ENCODE peak calls at places on chromosomes 13 and 19, in four cellular contexts. One of them, this sample, is unnamed.

GRCh38 chr13:109383683-109384082 is 402.7 kb downstream of the IRS2 start:
- DNase-seq in K562: no peak
- DNase-seq in HepG2: no peak
- DNase-seq in H1: no peak
- DNase-seq in this sample: no peak

GRCh38 chr19:51016798-51017683 is 2.5 kb downstream of the KLK10 start:
- DNase-seq in K562: peak
- DNase-seq in H1: peak
- DNase-seq in HepG2: peak
- DNase-seq in this sample: peak

GRCh38 chr13:91278291-91278690 is 69.2 kb upstream of the MIR17HG start:
- DNase-seq in HepG2: no peak
- DNase-seq in K562: no peak
- DNase-seq in H1: no peak
- DNase-seq in this sample: no peak

GRCh38 chr13:75920536-75920935 is 284.4 kb downstream of the LMO7 start:
- DNase-seq in K562: no peak
- DNase-seq in H1: no peak
- DNase-seq in HepG2: no peak
- DNase-seq in this sample: no peak

GRCh38 chr13:50129923-50130685 is 114.9 kb downstream of the KCNRG start:
- DNase-seq in HepG2: no peak
- DNase-seq in K562: no peak
- DNase-seq in H1: no peak
- DNase-seq in this sample: peak

GRCh38 chr13:61084983-61085382 is 330.7 kb downstream of the PCDH20 start:
- DNase-seq in K562: no peak
- DNase-seq in HepG2: no peak
- DNase-seq in H1: no peak
- DNase-seq in this sample: no peak

GRCh38 chr13:64471916-64472315 is 2758.2 kb downstream of the PCDH9 start:
- DNase-seq in K562: no peak
- DNase-seq in H1: no peak
- DNase-seq in HepG2: peak
- DNase-seq in this sample: peak

GRCh38 chr19:39372047-39372802 is 18.7 kb downstream of the PAF1 start:
- DNase-seq in H1: no peak
- DNase-seq in HepG2: no peak
- DNase-seq in K562: no peak
- DNase-seq in this sample: no peak

GRCh38 chr13:49532593-49532992 is 36.8 kb downstream of the PHF11 start:
- DNase-seq in HepG2: no peak
- DNase-seq in H1: no peak
- DNase-seq in K562: no peak
- DNase-seq in this sample: no peak

DNA sequence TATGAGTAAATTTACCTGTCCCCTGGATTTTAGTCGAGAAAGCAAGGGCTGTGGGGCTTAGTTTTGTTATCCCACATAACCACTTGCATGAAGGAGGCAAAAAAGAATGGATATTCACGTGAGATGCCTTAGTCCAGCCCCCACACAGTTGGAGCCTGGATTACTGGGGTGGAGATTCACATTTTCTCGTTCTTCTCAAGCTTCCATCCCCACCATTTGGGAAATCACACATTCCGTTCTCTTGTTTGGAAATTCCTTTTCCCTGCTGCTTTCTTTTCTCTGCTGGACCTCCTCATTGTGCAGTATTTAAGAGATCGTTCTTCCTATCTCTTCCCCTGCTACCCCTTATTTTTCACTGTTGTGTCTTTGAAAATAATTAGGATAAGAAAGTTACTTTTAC is 45.1 kb upstream of the FARP1 start:
- DNase-seq in HepG2: no peak
- DNase-seq in H1: no peak
- DNase-seq in K562: no peak
- DNase-seq in this sample: no peak
- TF ChIP-seq PHF8 in HepG2: no peak
- TF ChIP-seq PHF8 in H1: no peak
- TF ChIP-seq PHF8 in K562: no peak
- TF ChIP-seq PHF8 in this sample: no peak

DNA sequence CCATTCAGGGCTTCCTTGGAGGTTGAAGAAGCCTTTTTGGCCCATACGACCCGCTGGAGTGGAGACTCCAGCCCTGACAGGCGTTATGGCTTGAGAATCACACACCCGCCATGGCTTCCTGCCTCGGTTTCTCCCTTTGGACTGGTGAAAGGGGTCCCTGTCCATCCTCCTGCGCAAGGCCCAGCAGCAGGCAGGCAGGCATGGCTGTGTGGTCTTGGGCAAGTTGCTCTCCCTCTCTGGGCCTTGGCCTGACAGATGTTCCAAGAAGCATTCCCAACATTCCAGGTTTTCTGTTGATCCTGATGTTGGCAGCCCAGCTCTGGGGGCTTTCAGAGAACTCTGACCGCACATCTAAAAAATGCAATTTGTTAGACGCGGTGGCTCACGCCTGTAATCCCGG is 8.1 kb downstream of the PTPRS start:
- DNase-seq in HepG2: no peak
- DNase-seq in K562: no peak
- DNase-seq in H1: no peak
- DNase-seq in this sample: no peak
- TF ChIP-seq PHF8 in HepG2: no peak
- TF ChIP-seq PHF8 in K562: no peak
- TF ChIP-seq PHF8 in H1: no peak
- TF ChIP-seq PHF8 in this sample: no peak

GRCh38 chr19:32708457-32708856 is 11.1 kb upstream of the TDRD12 start:
- DNase-seq in HepG2: no peak
- DNase-seq in K562: no peak
- DNase-seq in H1: no peak
- DNase-seq in this sample: peak
- TF ChIP-seq PHF8 in HepG2: no peak
- TF ChIP-seq PHF8 in K562: no peak
- TF ChIP-seq PHF8 in H1: no peak
- TF ChIP-seq PHF8 in this sample: no peak

DNA sequence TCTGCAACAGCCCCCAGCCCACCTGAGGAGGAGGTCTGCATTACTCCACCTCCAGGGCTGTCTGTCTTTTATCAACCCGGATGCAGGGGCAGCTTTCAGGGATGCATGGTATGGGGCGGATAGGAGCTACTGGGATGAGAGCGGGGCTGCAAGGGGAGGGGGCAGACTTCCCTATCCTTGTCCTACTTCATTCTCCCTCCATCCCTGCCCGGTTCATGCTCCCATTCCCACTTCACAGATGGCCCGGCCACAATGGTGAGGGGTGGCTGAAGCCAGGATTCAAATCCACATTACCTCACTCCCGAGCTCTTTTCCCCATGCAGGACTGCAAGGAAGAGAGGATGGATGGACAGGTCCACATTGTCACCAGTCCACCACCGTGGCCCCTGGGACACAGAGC is 40.5 kb upstream of the VSTM2B start:
- DNase-seq in HepG2: no peak
- DNase-seq in K562: no peak
- DNase-seq in H1: no peak
- DNase-seq in this sample: no peak
- TF ChIP-seq PHF8 in HepG2: no peak
- TF ChIP-seq PHF8 in K562: no peak
- TF ChIP-seq PHF8 in H1: no peak
- TF ChIP-seq PHF8 in this sample: no peak

GRCh38 chr13:101092985-101093384 is 323.3 kb downstream of the NALCN start:
- DNase-seq in HepG2: no peak
- DNase-seq in K562: no peak
- DNase-seq in H1: no peak
- DNase-seq in this sample: no peak
- TF ChIP-seq PHF8 in HepG2: no peak
- TF ChIP-seq PHF8 in K562: no peak
- TF ChIP-seq PHF8 in H1: no peak
- TF ChIP-seq PHF8 in this sample: no peak

GRCh38 chr13:77832339-77833100 is 86.1 kb downstream of the EDNRB start:
- DNase-seq in H1: no peak
- DNase-seq in K562: no peak
- DNase-seq in HepG2: no peak
- DNase-seq in this sample: no peak

GRCh38 chr13:77829963-77830362 is 88.7 kb downstream of the EDNRB start:
- DNase-seq in K562: no peak
- DNase-seq in H1: no peak
- DNase-seq in HepG2: no peak
- DNase-seq in this sample: no peak

GRCh38 chr13:77831870-77832269 is 86.8 kb downstream of the EDNRB start:
- DNase-seq in H1: no peak
- DNase-seq in K562: no peak
- DNase-seq in HepG2: no peak
- DNase-seq in this sample: no peak

GRCh38 chr13:77828815-77829214 is 89.8 kb downstream of the EDNRB start:
- DNase-seq in K562: no peak
- DNase-seq in H1: no peak
- DNase-seq in HepG2: no peak
- DNase-seq in this sample: no peak

DNA sequence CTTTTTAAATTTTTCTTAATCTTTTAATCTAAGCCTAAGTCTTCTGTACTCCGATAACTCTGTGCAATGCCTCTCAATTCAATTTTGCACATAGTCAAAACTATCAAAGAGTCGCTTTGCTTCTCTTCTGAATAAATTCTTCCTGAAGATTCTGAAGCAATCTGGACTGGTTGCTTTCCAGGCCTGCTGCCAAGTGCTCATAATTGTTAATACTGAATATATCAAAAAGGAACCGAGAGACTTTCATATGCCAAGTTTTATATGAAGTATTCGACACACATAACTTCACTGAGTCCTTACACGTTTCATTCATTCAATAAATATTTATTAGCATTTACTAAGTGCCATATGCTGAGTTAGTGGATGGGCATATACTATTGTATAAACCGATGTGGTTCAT is 91.3 kb downstream of the EDNRB start:
- DNase-seq in HepG2: no peak
- DNase-seq in K562: no peak
- DNase-seq in H1: no peak
- DNase-seq in this sample: no peak
- TF ChIP-seq PHF8 in HepG2: no peak
- TF ChIP-seq PHF8 in K562: no peak
- TF ChIP-seq PHF8 in H1: no peak
- TF ChIP-seq PHF8 in this sample: no peak

DNA sequence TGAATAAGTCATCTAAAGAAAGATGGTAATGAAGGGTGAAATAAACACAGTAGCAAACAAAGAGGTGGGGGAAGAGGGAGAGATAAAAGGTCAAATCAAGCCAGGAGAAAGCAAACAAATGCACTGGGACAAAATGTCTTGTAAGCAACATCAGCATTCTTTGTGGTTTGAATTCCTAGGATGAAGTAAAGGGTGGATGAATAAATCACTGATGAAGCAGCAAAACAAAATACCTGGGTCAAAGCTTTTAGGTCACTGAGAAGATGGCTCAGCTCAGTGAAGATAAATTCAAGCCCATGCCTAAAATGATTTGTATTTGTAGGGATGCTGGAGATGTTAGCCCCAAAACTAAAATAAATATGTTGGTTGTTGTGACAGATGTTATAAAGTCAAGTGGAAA is 86.5 kb upstream of the FBXL3 start:
- DNase-seq in K562: no peak
- DNase-seq in H1: no peak
- DNase-seq in HepG2: no peak
- DNase-seq in this sample: no peak
- TF ChIP-seq PHF8 in K562: no peak
- TF ChIP-seq PHF8 in H1: no peak
- TF ChIP-seq PHF8 in HepG2: no peak
- TF ChIP-seq PHF8 in this sample: no peak

GRCh38 chr19:53432088-53432661 is 391 bp downstream of the ZNF761 start:
- DNase-seq in K562: peak
- DNase-seq in HepG2: no peak
- DNase-seq in H1: no peak
- DNase-seq in this sample: no peak
- TF ChIP-seq PHF8 in K562: peak
- TF ChIP-seq PHF8 in HepG2: no peak
- TF ChIP-seq PHF8 in H1: no peak
- TF ChIP-seq PHF8 in this sample: peak

GRCh38 chr19:30909216-30909615 is 440.0 kb downstream of the TSHZ3 start:
- DNase-seq in HepG2: no peak
- DNase-seq in H1: no peak
- DNase-seq in K562: no peak
- DNase-seq in this sample: no peak
- TF ChIP-seq PHF8 in HepG2: no peak
- TF ChIP-seq PHF8 in H1: no peak
- TF ChIP-seq PHF8 in K562: no peak
- TF ChIP-seq PHF8 in this sample: no peak

DNA sequence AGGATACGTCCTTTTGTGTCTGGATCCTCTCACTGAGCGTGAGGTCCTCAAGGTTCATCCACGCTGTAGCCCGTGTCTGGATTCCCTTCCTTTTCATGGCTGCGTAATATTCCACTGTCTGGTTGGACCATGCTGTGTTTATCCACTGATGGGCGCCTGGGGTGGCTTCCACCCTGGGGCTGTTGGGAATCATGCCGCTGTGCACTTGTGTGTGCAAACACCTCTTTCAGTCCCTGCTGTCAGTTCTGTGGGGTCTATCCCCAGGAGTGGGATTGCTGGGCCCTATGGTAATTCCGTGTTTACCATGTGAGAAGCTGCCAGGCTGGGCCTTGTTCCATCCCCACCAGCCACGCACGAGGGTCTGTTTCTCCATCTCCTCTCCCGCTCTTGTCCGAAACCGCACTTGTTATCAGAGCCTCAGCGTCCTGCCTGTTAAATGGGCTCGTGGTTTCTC is 98.6 kb downstream of the GADD45B start:
- DNase-seq in K562: no peak
- DNase-seq in HepG2: no peak
- DNase-seq in H1: no peak
- DNase-seq in this sample: no peak
- TF ChIP-seq PHF8 in K562: no peak
- TF ChIP-seq PHF8 in HepG2: no peak
- TF ChIP-seq PHF8 in H1: no peak
- TF ChIP-seq PHF8 in this sample: no peak